ENCODE peak calls at places on chromosomes 6 and 20, in ten cellular contexts. J is HCT116, V is lower lobe of right lung, K is choroid plexus epithelial cell, X is left lung, B is GM23338, O is heart right ventricle, L is PC-9, R is Karpas-422, M is foreskin fibroblast. A is an unnamed sample.

GRCh38 chr6:87832025-87832825 is 130.2 kb upstream of the AKIRIN2 start:
- DNase-seq in V (no peak), M (peak; percentile 28), O (no peak), X (no peak), J (no peak), K (peak; percentile 50), R (peak; percentile 78), L (no peak), B (peak; percentile 50), A (no peak)

GRCh38 chr6:124007915-124008688 is 204.4 kb downstream of the NKAIN2 start:
- DNase-seq in V (no peak), M (peak; percentile 2), L (no peak), X (no peak), O (no peak), B (peak; percentile 17), R (no peak), J (no peak), K (peak; percentile 22), A (no peak)

GRCh38 chr20:38275815-38276550 is 15.4 kb upstream of the KIAA1755 start:
- DNase-seq in V (no peak), B (no peak), R (no peak), L (peak; percentile 22), X (no peak), M (peak; percentile 85), J (no peak), O (no peak), K (peak; percentile 87), A (peak; percentile 53)

GRCh38 chr6:108174371-108175175 is 8.8 kb downstream of the NR2E1 start:
- DNase-seq in X (no peak), R (no peak), J (no peak), L (no peak), K (peak; percentile 52), B (peak; percentile 91), V (no peak), O (peak; percentile 21), M (peak; percentile 65), A (no peak)

GRCh38 chr20:35055445-35056276 is 36.9 kb downstream of the TRPC4AP start:
- DNase-seq in J (no peak), M (no peak), V (no peak), O (no peak), R (no peak), X (no peak), K (no peak), B (no peak), L (no peak), A (no peak)

GRCh38 chr6:72140795-72141194 is 254.4 kb downstream of the RIMS1 start:
- DNase-seq in O (no peak), L (no peak), R (no peak), J (no peak), X (no peak), V (no peak), B (peak; percentile 33), K (peak; percentile 30), M (peak; percentile 5), A (no peak)

GRCh38 chr20:39451386-39451785 is 489.2 kb downstream of the DHX35 start:
- DNase-seq in V (no peak), B (no peak), K (no peak), M (no peak), X (no peak), L (no peak), J (no peak), O (no peak), R (peak; percentile 75), A (no peak)

GRCh38 chr6:37280162-37280895 is 22.4 kb upstream of the TMEM217 start:
- DNase-seq in B (no peak), M (peak; percentile 14), R (no peak), V (no peak), J (no peak), O (no peak), K (peak; percentile 27), X (no peak), L (no peak), A (no peak)

GRCh38 chr6:144033816-144034540 is 25.9 kb upstream of the PLAGL1 start:
- DNase-seq in J (no peak), X (no peak), K (peak; percentile 26), V (no peak), M (peak; percentile 94), B (no peak), L (no peak), O (no peak), R (no peak), A (no peak)

GRCh38 chr6:15077006-15077405 is 168.9 kb upstream of the JARID2 start:
- DNase-seq in B (no peak), K (no peak), X (no peak), J (no peak), L (no peak), O (no peak), M (no peak), V (no peak), R (no peak), A (no peak)

GRCh38 chr6:14682821-14683220 is 563.0 kb upstream of the JARID2 start:
- DNase-seq in O (no peak), X (no peak), V (no peak), R (no peak), M (peak; percentile 67), K (peak; percentile 77), B (no peak), J (no peak), L (no peak), A (no peak)

GRCh38 chr6:142645663-142646062 is 299.3 kb downstream of the HIVEP2 start:
- DNase-seq in V (no peak), B (no peak), R (no peak), M (no peak), L (no peak), X (no peak), O (no peak), K (no peak), J (no peak), A (no peak)

GRCh38 chr6:65229768-65230167 is 477.3 kb downstream of the EYS start:
- DNase-seq in M (no peak), X (no peak), R (no peak), J (no peak), K (peak; percentile 53), L (no peak), B (no peak), O (no peak), V (no peak), A (no peak)

GRCh38 chr6:28794175-28795002 is 129.4 kb downstream of the TRIM27 start:
- DNase-seq in R (no peak), X (no peak), J (no peak), B (peak; percentile 82), M (peak; percentile 75), K (peak; percentile 63), O (no peak), V (no peak), L (no peak), A (no peak)

GRCh38 chr20:10632681-10633509 is 40.9 kb downstream of the JAG1 start:
- DNase-seq in L (no peak), M (no peak), J (no peak), K (peak; percentile 70), O (no peak), V (no peak), B (no peak), X (no peak), R (no peak), A (no peak)

GRCh38 chr6:169961772-169962561 is 210.5 kb downstream of the ERMARD start:
- DNase-seq in B (peak; percentile 75), L (no peak), K (peak; percentile 5), O (peak; percentile 40), M (no peak), V (peak; percentile 44), R (no peak), J (no peak), X (no peak), A (peak; percentile 84)

GRCh38 chr6:4021862-4022715 is 56.8 kb downstream of the FAM217A start:
- DNase-seq in M (no peak), X (no peak), O (no peak), J (no peak), K (peak; percentile 28), V (no peak), R (peak; percentile 78), B (no peak), L (no peak), A (no peak)

GRCh38 chr20:45341579-45341938 is 6.7 kb downstream of the SDC4 start:
- DNase-seq in K (no peak), L (no peak), M (no peak), X (no peak), B (no peak), J (no peak), O (no peak), V (no peak), R (no peak), A (no peak)
- H3K4me3 ChIP-seq in K (peak overlapping the region; percentile 19), L (peak overlapping the region; percentile 76), M (peak overlapping the region; percentile 24), X (no peak overlapping the region), B (peak overlapping the region; percentile 46), J (peak overlapping the region; percentile 4), O (no peak overlapping the region), V (peak overlapping the region; percentile 82), R (no peak overlapping the region), A (no peak overlapping the region)

GRCh38 chr20:48165401-48165685 is 380.1 kb upstream of the SULF2 start:
- DNase-seq in J (no peak), O (no peak), V (no peak), M (no peak), L (no peak), K (no peak), B (no peak), R (no peak), X (no peak), A (no peak)
- H3K4me3 ChIP-seq in J (no peak overlapping the region), O (no peak overlapping the region), V (no peak overlapping the region), M (no peak overlapping the region), L (no peak overlapping the region), K (no peak overlapping the region), B (no peak overlapping the region), R (no peak overlapping the region), X (no peak overlapping the region), A (no peak overlapping the region)

GRCh38 chr6:44076016-44076365 is 51.3 kb downstream of the MRPL14 start:
- DNase-seq in B (no peak), K (no peak), V (no peak), X (no peak), M (no peak), R (no peak), L (no peak), J (no peak), O (no peak), A (no peak)
- H3K4me3 ChIP-seq in B (peak overlapping the region; percentile 52), K (no peak overlapping the region), V (peak overlapping the region; percentile 17), X (no peak overlapping the region), M (no peak overlapping the region), R (peak overlapping the region; percentile 70), L (peak overlapping the region; percentile 51), J (no peak overlapping the region), O (no peak overlapping the region), A (no peak overlapping the region)

GRCh38 chr20:46359233-46359751 is 47.1 kb downstream of the ELMO2 start:
- DNase-seq in O (no peak), K (no peak), J (no peak), X (no peak), L (no peak), V (no peak), M (no peak), R (peak; percentile 93), B (no peak), A (no peak)

GRCh38 chr20:46363874-46364669 is 42.3 kb downstream of the ELMO2 start:
- DNase-seq in J (peak; percentile 59), R (peak; percentile 94), X (peak; percentile 88), L (peak; percentile 88), M (peak; percentile 94), K (peak; percentile 94), B (peak; percentile 95), V (peak; percentile 89), O (peak; percentile 91), A (peak; percentile 85)

GRCh38 chr20:46362931-46363872 is 43.2 kb downstream of the ELMO2 start:
- DNase-seq in B (no peak), M (no peak), V (no peak), X (no peak), L (no peak), K (no peak), J (no peak), R (no peak), O (no peak), A (no peak)

GRCh38 chr20:46361811-46362210 is 44.6 kb downstream of the ELMO2 start:
- DNase-seq in K (no peak), B (no peak), J (no peak), R (no peak), O (no peak), X (no peak), M (no peak), L (no peak), V (no peak), A (peak; percentile 66)

GRCh38 chr20:46361386-46361785 is 45.0 kb downstream of the ELMO2 start:
- DNase-seq in K (no peak), V (no peak), O (no peak), M (no peak), R (no peak), B (no peak), J (no peak), L (no peak), X (no peak), A (no peak)
- H3K4me3 ChIP-seq in K (no peak overlapping the region), V (no peak overlapping the region), O (no peak overlapping the region), M (no peak overlapping the region), R (peak overlapping the region; percentile 91), B (no peak overlapping the region), J (no peak overlapping the region), L (no peak overlapping the region), X (no peak overlapping the region), A (no peak overlapping the region)

A was measured in lower leg skin.